ENCODE peak calls at places on chromosome X, in eight cellular contexts. One of them, this sample, is unnamed.

GRCh38 chrX:136754641-136755040 is 26.1 kb downstream of the ARHGEF6 start:
- DNase-seq in MM.1S: no peak
- DNase-seq in WERI-Rb-1: no peak
- DNase-seq in uterus: peak
- DNase-seq in esophagus squamous epithelium: no peak
- DNase-seq in dorsolateral prefrontal cortex: no peak
- DNase-seq in Peyer's patch: no peak
- DNase-seq in lower lobe of right lung: no peak
- DNase-seq in this sample: peak

GRCh38 chrX:77436682-77437081 is 10.5 kb upstream of the FGF16 start:
- DNase-seq in MM.1S: no peak
- DNase-seq in WERI-Rb-1: no peak
- DNase-seq in uterus: no peak
- DNase-seq in esophagus squamous epithelium: no peak
- DNase-seq in dorsolateral prefrontal cortex: no peak
- DNase-seq in Peyer's patch: no peak
- DNase-seq in lower lobe of right lung: no peak
- DNase-seq in this sample: no peak

GRCh38 chrX:7606253-7606652 is 236.7 kb upstream of the VCX start:
- DNase-seq in MM.1S: no peak
- DNase-seq in WERI-Rb-1: no peak
- DNase-seq in uterus: no peak
- DNase-seq in esophagus squamous epithelium: no peak
- DNase-seq in dorsolateral prefrontal cortex: no peak
- DNase-seq in Peyer's patch: no peak
- DNase-seq in lower lobe of right lung: no peak
- DNase-seq in this sample: no peak

GRCh38 chrX:130330706-130331105 is 9.0 kb upstream of the SLC25A14 start:
- DNase-seq in MM.1S: peak
- DNase-seq in WERI-Rb-1: peak
- DNase-seq in uterus: no peak
- DNase-seq in esophagus squamous epithelium: no peak
- DNase-seq in dorsolateral prefrontal cortex: peak
- DNase-seq in Peyer's patch: no peak
- DNase-seq in lower lobe of right lung: peak
- DNase-seq in this sample: peak

GRCh38 chrX:27336466-27337091 is 126.6 kb downstream of the PPP4R3C start:
- DNase-seq in MM.1S: peak
- DNase-seq in WERI-Rb-1: peak
- DNase-seq in uterus: no peak
- DNase-seq in esophagus squamous epithelium: no peak
- DNase-seq in dorsolateral prefrontal cortex: peak
- DNase-seq in Peyer's patch: no peak
- DNase-seq in lower lobe of right lung: peak
- DNase-seq in this sample: peak

GRCh38 chrX:119826399-119826959 is 26.3 kb downstream of the UPF3B start:
- DNase-seq in MM.1S: no peak
- DNase-seq in WERI-Rb-1: no peak
- DNase-seq in uterus: no peak
- DNase-seq in esophagus squamous epithelium: no peak
- DNase-seq in dorsolateral prefrontal cortex: no peak
- DNase-seq in Peyer's patch: no peak
- DNase-seq in lower lobe of right lung: no peak
- DNase-seq in this sample: no peak

GRCh38 chrX:53256446-53257041 is 24.8 kb downstream of the IQSEC2 start:
- DNase-seq in MM.1S: no peak
- DNase-seq in WERI-Rb-1: no peak
- DNase-seq in uterus: no peak
- DNase-seq in esophagus squamous epithelium: no peak
- DNase-seq in dorsolateral prefrontal cortex: no peak
- DNase-seq in Peyer's patch: no peak
- DNase-seq in lower lobe of right lung: no peak
- DNase-seq in this sample: no peak

GRCh38 chrX:3143043-3143799 is 102.0 kb downstream of the ARSF start:
- DNase-seq in MM.1S: peak
- DNase-seq in WERI-Rb-1: no peak
- DNase-seq in uterus: no peak
- DNase-seq in esophagus squamous epithelium: no peak
- DNase-seq in dorsolateral prefrontal cortex: no peak
- DNase-seq in Peyer's patch: no peak
- DNase-seq in lower lobe of right lung: no peak
- DNase-seq in this sample: no peak

GRCh38 chrX:86103061-86103460 is 45.2 kb upstream of the DACH2 start:
- DNase-seq in MM.1S: no peak
- DNase-seq in WERI-Rb-1: no peak
- DNase-seq in uterus: no peak
- DNase-seq in esophagus squamous epithelium: no peak
- DNase-seq in dorsolateral prefrontal cortex: no peak
- DNase-seq in Peyer's patch: no peak
- DNase-seq in lower lobe of right lung: no peak
- DNase-seq in this sample: no peak

GRCh38 chrX:103396660-103397059 is 20.3 kb downstream of the BEX3 start:
- DNase-seq in MM.1S: no peak
- DNase-seq in WERI-Rb-1: no peak
- DNase-seq in uterus: no peak
- DNase-seq in esophagus squamous epithelium: no peak
- DNase-seq in dorsolateral prefrontal cortex: no peak
- DNase-seq in Peyer's patch: no peak
- DNase-seq in lower lobe of right lung: no peak
- DNase-seq in this sample: no peak

GRCh38 chrX:29518100-29518499 is 697.3 kb upstream of the MAGEB2 start:
- DNase-seq in MM.1S: no peak
- DNase-seq in WERI-Rb-1: no peak
- DNase-seq in uterus: no peak
- DNase-seq in esophagus squamous epithelium: no peak
- DNase-seq in dorsolateral prefrontal cortex: no peak
- DNase-seq in Peyer's patch: no peak
- DNase-seq in lower lobe of right lung: no peak
- DNase-seq in this sample: no peak

GRCh38 chrX:63513825-63514574 is 162.9 kb upstream of the SPIN4 start:
- DNase-seq in MM.1S: no peak
- DNase-seq in WERI-Rb-1: no peak
- DNase-seq in uterus: peak
- DNase-seq in esophagus squamous epithelium: no peak
- DNase-seq in dorsolateral prefrontal cortex: no peak
- DNase-seq in Peyer's patch: no peak
- DNase-seq in lower lobe of right lung: no peak
- DNase-seq in this sample: no peak

GRCh38 chrX:108072746-108073145 is 18.6 kb downstream of the PSMD10 start:
- DNase-seq in MM.1S: no peak
- DNase-seq in WERI-Rb-1: no peak
- DNase-seq in uterus: no peak
- DNase-seq in esophagus squamous epithelium: no peak
- DNase-seq in dorsolateral prefrontal cortex: no peak
- DNase-seq in Peyer's patch: no peak
- DNase-seq in lower lobe of right lung: no peak
- DNase-seq in this sample: no peak

GRCh38 chrX:121161501-121161933 is 114.1 kb downstream of the GLUD2 start:
- DNase-seq in MM.1S: no peak
- DNase-seq in WERI-Rb-1: no peak
- DNase-seq in uterus: no peak
- DNase-seq in esophagus squamous epithelium: no peak
- DNase-seq in dorsolateral prefrontal cortex: no peak
- DNase-seq in Peyer's patch: no peak
- DNase-seq in lower lobe of right lung: no peak
- DNase-seq in this sample: no peak

GRCh38 chrX:69028006-69028760 is 137.1 kb downstream of the PJA1 start:
- DNase-seq in MM.1S: no peak
- DNase-seq in WERI-Rb-1: no peak
- DNase-seq in uterus: no peak
- DNase-seq in esophagus squamous epithelium: no peak
- DNase-seq in dorsolateral prefrontal cortex: no peak
- DNase-seq in Peyer's patch: no peak
- DNase-seq in lower lobe of right lung: no peak
- DNase-seq in this sample: no peak

GRCh38 chrX:112931900-112932299 is 91.3 kb upstream of the AMOT start:
- DNase-seq in MM.1S: no peak
- DNase-seq in WERI-Rb-1: no peak
- DNase-seq in uterus: no peak
- DNase-seq in esophagus squamous epithelium: no peak
- DNase-seq in dorsolateral prefrontal cortex: no peak
- DNase-seq in Peyer's patch: no peak
- DNase-seq in lower lobe of right lung: no peak
- DNase-seq in this sample: no peak

GRCh38 chrX:150363561-150364346 is 637 bp downstream of the MAMLD1 start:
- DNase-seq in MM.1S: no peak
- DNase-seq in WERI-Rb-1: no peak
- DNase-seq in uterus: peak
- DNase-seq in esophagus squamous epithelium: no peak
- DNase-seq in dorsolateral prefrontal cortex: no peak
- DNase-seq in Peyer's patch: no peak
- DNase-seq in lower lobe of right lung: peak
- DNase-seq in this sample: peak

GRCh38 chrX:13902406-13902805 is 85.5 kb upstream of the GPM6B start:
- DNase-seq in MM.1S: no peak
- DNase-seq in WERI-Rb-1: no peak
- DNase-seq in uterus: no peak
- DNase-seq in esophagus squamous epithelium: no peak
- DNase-seq in dorsolateral prefrontal cortex: no peak
- DNase-seq in Peyer's patch: no peak
- DNase-seq in lower lobe of right lung: no peak
- DNase-seq in this sample: no peak

GRCh38 chrX:150060406-150060805 is 122.1 kb upstream of the EOLA2 start:
- DNase-seq in MM.1S: no peak
- DNase-seq in WERI-Rb-1: no peak
- DNase-seq in uterus: no peak
- DNase-seq in esophagus squamous epithelium: no peak
- DNase-seq in dorsolateral prefrontal cortex: no peak
- DNase-seq in Peyer's patch: no peak
- DNase-seq in lower lobe of right lung: no peak
- DNase-seq in this sample: no peak

GRCh38 chrX:122913764-122914163 is 270.3 kb upstream of the GRIA3 start:
- DNase-seq in MM.1S: no peak
- DNase-seq in WERI-Rb-1: no peak
- DNase-seq in uterus: no peak
- DNase-seq in esophagus squamous epithelium: no peak
- DNase-seq in dorsolateral prefrontal cortex: no peak
- DNase-seq in Peyer's patch: no peak
- DNase-seq in lower lobe of right lung: no peak
- DNase-seq in this sample: no peak

GRCh38 chrX:72305286-72306084 is at the start of gene CITED1:
- DNase-seq in MM.1S: peak
- DNase-seq in WERI-Rb-1: peak
- DNase-seq in uterus: no peak
- DNase-seq in esophagus squamous epithelium: no peak
- DNase-seq in dorsolateral prefrontal cortex: no peak
- DNase-seq in Peyer's patch: no peak
- DNase-seq in lower lobe of right lung: peak
- DNase-seq in this sample: no peak

GRCh38 chrX:101550825-101551767 is 749 bp downstream of the ARMCX1 start:
- DNase-seq in MM.1S: no peak
- DNase-seq in WERI-Rb-1: no peak
- DNase-seq in uterus: peak
- DNase-seq in esophagus squamous epithelium: no peak
- DNase-seq in dorsolateral prefrontal cortex: no peak
- DNase-seq in Peyer's patch: no peak
- DNase-seq in lower lobe of right lung: peak
- DNase-seq in this sample: peak

GRCh38 chrX:75603833-75604232 is 81.0 kb upstream of the ZDHHC15 start:
- DNase-seq in MM.1S: peak
- DNase-seq in WERI-Rb-1: no peak
- DNase-seq in uterus: no peak
- DNase-seq in esophagus squamous epithelium: no peak
- DNase-seq in dorsolateral prefrontal cortex: no peak
- DNase-seq in Peyer's patch: no peak
- DNase-seq in lower lobe of right lung: no peak
- DNase-seq in this sample: peak

GRCh38 chrX:55709735-55710134 is 7.8 kb upstream of the RRAGB start:
- DNase-seq in MM.1S: no peak
- DNase-seq in WERI-Rb-1: no peak
- DNase-seq in uterus: no peak
- DNase-seq in esophagus squamous epithelium: no peak
- DNase-seq in dorsolateral prefrontal cortex: no peak
- DNase-seq in Peyer's patch: no peak
- DNase-seq in lower lobe of right lung: no peak
- DNase-seq in this sample: no peak

GRCh38 chrX:103155201-103155600 is 59.7 kb upstream of the BEX4 start:
- DNase-seq in MM.1S: no peak
- DNase-seq in WERI-Rb-1: no peak
- DNase-seq in uterus: no peak
- DNase-seq in esophagus squamous epithelium: no peak
- DNase-seq in dorsolateral prefrontal cortex: no peak
- DNase-seq in Peyer's patch: no peak
- DNase-seq in lower lobe of right lung: no peak
- DNase-seq in this sample: no peak

GRCh38 chrX:63747331-63747730 is 37.7 kb downstream of the ARHGEF9 start:
- DNase-seq in MM.1S: no peak
- DNase-seq in WERI-Rb-1: no peak
- DNase-seq in uterus: no peak
- DNase-seq in esophagus squamous epithelium: no peak
- DNase-seq in dorsolateral prefrontal cortex: no peak
- DNase-seq in Peyer's patch: no peak
- DNase-seq in lower lobe of right lung: no peak
- DNase-seq in this sample: no peak

GRCh38 chrX:111095974-111096870 is at the start of gene PAK3:
- DNase-seq in MM.1S: peak
- DNase-seq in WERI-Rb-1: peak
- DNase-seq in uterus: peak
- DNase-seq in esophagus squamous epithelium: no peak
- DNase-seq in dorsolateral prefrontal cortex: no peak
- DNase-seq in Peyer's patch: no peak
- DNase-seq in lower lobe of right lung: peak
- DNase-seq in this sample: peak

GRCh38 chrX:30887721-30888120 is 1.3 kb downstream of the TAB3 start:
- DNase-seq in MM.1S: no peak
- DNase-seq in WERI-Rb-1: no peak
- DNase-seq in uterus: no peak
- DNase-seq in esophagus squamous epithelium: no peak
- DNase-seq in dorsolateral prefrontal cortex: no peak
- DNase-seq in Peyer's patch: no peak
- DNase-seq in lower lobe of right lung: no peak
- DNase-seq in this sample: no peak
- H3K27ac ChIP-seq in MM.1S: no peak
- H3K27ac ChIP-seq in WERI-Rb-1: no peak
- H3K27ac ChIP-seq in uterus: no peak
- H3K27ac ChIP-seq in esophagus squamous epithelium: no peak
- H3K27ac ChIP-seq in dorsolateral prefrontal cortex: no peak
- H3K27ac ChIP-seq in Peyer's patch: no peak
- H3K27ac ChIP-seq in lower lobe of right lung: no peak
- H3K27ac ChIP-seq in this sample: no peak

GRCh38 chrX:83416273-83416672 is 91.8 kb upstream of the POU3F4 start:
- DNase-seq in MM.1S: peak
- DNase-seq in WERI-Rb-1: no peak
- DNase-seq in uterus: no peak
- DNase-seq in esophagus squamous epithelium: no peak
- DNase-seq in dorsolateral prefrontal cortex: no peak
- DNase-seq in Peyer's patch: no peak
- DNase-seq in lower lobe of right lung: no peak
- DNase-seq in this sample: no peak
- H3K27ac ChIP-seq in MM.1S: no peak
- H3K27ac ChIP-seq in WERI-Rb-1: no peak
- H3K27ac ChIP-seq in uterus: no peak
- H3K27ac ChIP-seq in esophagus squamous epithelium: no peak
- H3K27ac ChIP-seq in dorsolateral prefrontal cortex: no peak
- H3K27ac ChIP-seq in Peyer's patch: no peak
- H3K27ac ChIP-seq in lower lobe of right lung: no peak
- H3K27ac ChIP-seq in this sample: no peak

GRCh38 chrX:19799319-19800182 is 87.8 kb downstream of the SH3KBP1 start:
- DNase-seq in MM.1S: no peak
- DNase-seq in WERI-Rb-1: no peak
- DNase-seq in uterus: no peak
- DNase-seq in esophagus squamous epithelium: no peak
- DNase-seq in dorsolateral prefrontal cortex: no peak
- DNase-seq in Peyer's patch: no peak
- DNase-seq in lower lobe of right lung: no peak
- DNase-seq in this sample: peak
- H3K27ac ChIP-seq in MM.1S: no peak
- H3K27ac ChIP-seq in WERI-Rb-1: peak
- H3K27ac ChIP-seq in uterus: no peak
- H3K27ac ChIP-seq in esophagus squamous epithelium: peak
- H3K27ac ChIP-seq in dorsolateral prefrontal cortex: no peak
- H3K27ac ChIP-seq in Peyer's patch: peak
- H3K27ac ChIP-seq in lower lobe of right lung: peak
- H3K27ac ChIP-seq in this sample: peak

GRCh38 chrX:153981231-153981630 is 8.7 kb downstream of the TMEM187 start:
- DNase-seq in MM.1S: no peak
- DNase-seq in WERI-Rb-1: no peak
- DNase-seq in uterus: no peak
- DNase-seq in esophagus squamous epithelium: no peak
- DNase-seq in dorsolateral prefrontal cortex: no peak
- DNase-seq in Peyer's patch: no peak
- DNase-seq in lower lobe of right lung: no peak
- DNase-seq in this sample: no peak
- H3K27ac ChIP-seq in MM.1S: peak
- H3K27ac ChIP-seq in WERI-Rb-1: peak
- H3K27ac ChIP-seq in uterus: peak
- H3K27ac ChIP-seq in esophagus squamous epithelium: peak
- H3K27ac ChIP-seq in dorsolateral prefrontal cortex: no peak
- H3K27ac ChIP-seq in Peyer's patch: peak
- H3K27ac ChIP-seq in lower lobe of right lung: peak
- H3K27ac ChIP-seq in this sample: peak

This sample was measured in heart right ventricle.